ENCODE peak calls at places on chromosomes 16 and 17, in ten cellular contexts. One of them, this sample, is unnamed.

GRCh38 chr16:22727285-22728166 is 86.4 kb upstream of the HS3ST2 start:
- DNase-seq in CD8-positive, alpha-beta memory T cell: no peak
- DNase-seq in uterus: no peak
- DNase-seq in MG63: no peak
- DNase-seq in upper lobe of left lung: no peak
- DNase-seq in endodermal cell: no peak
- DNase-seq in heart left ventricle: no peak
- DNase-seq in astrocyte: no peak
- DNase-seq in GM23338: no peak
- DNase-seq in tibial artery: no peak
- DNase-seq in this sample: no peak

GRCh38 chr16:49189286-49189685 is 92.4 kb downstream of the CBLN1 start:
- DNase-seq in CD8-positive, alpha-beta memory T cell: no peak
- DNase-seq in uterus: no peak
- DNase-seq in MG63: peak; percentile 34
- DNase-seq in upper lobe of left lung: no peak
- DNase-seq in endodermal cell: no peak
- DNase-seq in heart left ventricle: no peak
- DNase-seq in astrocyte: no peak
- DNase-seq in GM23338: no peak
- DNase-seq in tibial artery: no peak
- DNase-seq in this sample: no peak

GRCh38 chr16:24151482-24151939 is 104.6 kb upstream of the CACNG3 start:
- DNase-seq in CD8-positive, alpha-beta memory T cell: no peak
- DNase-seq in uterus: no peak
- DNase-seq in MG63: no peak
- DNase-seq in upper lobe of left lung: no peak
- DNase-seq in endodermal cell: no peak
- DNase-seq in heart left ventricle: no peak
- DNase-seq in astrocyte: peak; percentile 78
- DNase-seq in GM23338: peak; percentile 55
- DNase-seq in tibial artery: no peak
- DNase-seq in this sample: no peak

GRCh38 chr16:77679901-77680300 is 42.4 kb upstream of the NUDT7 start:
- DNase-seq in CD8-positive, alpha-beta memory T cell: no peak
- DNase-seq in uterus: no peak
- DNase-seq in MG63: no peak
- DNase-seq in upper lobe of left lung: no peak
- DNase-seq in endodermal cell: no peak
- DNase-seq in heart left ventricle: no peak
- DNase-seq in astrocyte: no peak
- DNase-seq in GM23338: no peak
- DNase-seq in tibial artery: no peak
- DNase-seq in this sample: no peak

GRCh38 chr16:66549284-66550131 is at the start of gene TK2:
- DNase-seq in CD8-positive, alpha-beta memory T cell: peak; percentile 39
- DNase-seq in uterus: peak; percentile 61
- DNase-seq in MG63: peak; percentile 56
- DNase-seq in upper lobe of left lung: peak; percentile 93
- DNase-seq in endodermal cell: peak; percentile 88
- DNase-seq in heart left ventricle: peak; percentile 79
- DNase-seq in astrocyte: peak; percentile 54
- DNase-seq in GM23338: peak; percentile 84
- DNase-seq in tibial artery: peak; percentile 82
- DNase-seq in this sample: no peak

GRCh38 chr16:6016530-6017184 is 919.1 kb upstream of the EEF2KMT start:
- DNase-seq in CD8-positive, alpha-beta memory T cell: no peak
- DNase-seq in uterus: no peak
- DNase-seq in MG63: no peak
- DNase-seq in upper lobe of left lung: no peak
- DNase-seq in endodermal cell: peak; percentile 69
- DNase-seq in heart left ventricle: no peak
- DNase-seq in astrocyte: peak; percentile 23
- DNase-seq in GM23338: peak; percentile 82
- DNase-seq in tibial artery: no peak
- DNase-seq in this sample: no peak

GRCh38 chr16:27706803-27707685 is 157.1 kb downstream of the KATNIP start:
- DNase-seq in CD8-positive, alpha-beta memory T cell: no peak
- DNase-seq in uterus: no peak
- DNase-seq in MG63: no peak
- DNase-seq in upper lobe of left lung: no peak
- DNase-seq in endodermal cell: no peak
- DNase-seq in heart left ventricle: no peak
- DNase-seq in astrocyte: no peak
- DNase-seq in GM23338: no peak
- DNase-seq in tibial artery: no peak
- DNase-seq in this sample: no peak

GRCh38 chr16:86555763-86556130 is 712 bp upstream of the MTHFSD start:
- DNase-seq in CD8-positive, alpha-beta memory T cell: no peak
- DNase-seq in uterus: no peak
- DNase-seq in MG63: no peak
- DNase-seq in upper lobe of left lung: no peak
- DNase-seq in endodermal cell: peak; percentile 44
- DNase-seq in heart left ventricle: no peak
- DNase-seq in astrocyte: no peak
- DNase-seq in GM23338: peak; percentile 1
- DNase-seq in tibial artery: no peak
- DNase-seq in this sample: no peak

GRCh38 chr17:57574040-57574513 is 171.0 kb downstream of the CCDC182 start:
- DNase-seq in CD8-positive, alpha-beta memory T cell: no peak
- DNase-seq in uterus: peak; percentile 52
- DNase-seq in MG63: peak; percentile 64
- DNase-seq in upper lobe of left lung: no peak
- DNase-seq in endodermal cell: no peak
- DNase-seq in heart left ventricle: peak; percentile 72
- DNase-seq in astrocyte: peak; percentile 51
- DNase-seq in GM23338: no peak
- DNase-seq in tibial artery: peak; percentile 81
- DNase-seq in this sample: no peak

GRCh38 chr17:32342603-32343325 is 791 bp upstream of the C17orf75 start:
- DNase-seq in CD8-positive, alpha-beta memory T cell: no peak
- DNase-seq in uterus: no peak
- DNase-seq in MG63: no peak
- DNase-seq in upper lobe of left lung: no peak
- DNase-seq in endodermal cell: no peak
- DNase-seq in heart left ventricle: no peak
- DNase-seq in astrocyte: no peak
- DNase-seq in GM23338: no peak
- DNase-seq in tibial artery: no peak
- DNase-seq in this sample: no peak

GRCh38 chr17:44919885-44920564 is 4.7 kb upstream of the GFAP start:
- DNase-seq in CD8-positive, alpha-beta memory T cell: peak; percentile 17
- DNase-seq in uterus: peak; percentile 78
- DNase-seq in MG63: peak; percentile 79
- DNase-seq in upper lobe of left lung: no peak
- DNase-seq in endodermal cell: peak; percentile 97
- DNase-seq in heart left ventricle: peak; percentile 85
- DNase-seq in astrocyte: peak; percentile 56
- DNase-seq in GM23338: peak; percentile 91
- DNase-seq in tibial artery: peak; percentile 87
- DNase-seq in this sample: no peak

GRCh38 chr16:14263769-14264168 is 192.7 kb downstream of the MRTFB start:
- DNase-seq in CD8-positive, alpha-beta memory T cell: no peak
- DNase-seq in uterus: no peak
- DNase-seq in MG63: no peak
- DNase-seq in upper lobe of left lung: no peak
- DNase-seq in endodermal cell: no peak
- DNase-seq in heart left ventricle: no peak
- DNase-seq in astrocyte: no peak
- DNase-seq in GM23338: no peak
- DNase-seq in tibial artery: no peak
- DNase-seq in this sample: no peak
- H3K36me3 ChIP-seq in CD8-positive, alpha-beta memory T cell: peaks cover 11% of the 10 kb centered on the region
- H3K36me3 ChIP-seq in uterus: no peaks in the 10 kb centered on the region
- H3K36me3 ChIP-seq in MG63: peaks cover 10% of the 10 kb centered on the region
- H3K36me3 ChIP-seq in upper lobe of left lung: peaks cover 21% of the 10 kb centered on the region
- H3K36me3 ChIP-seq in endodermal cell: peaks cover 75% of the 10 kb centered on the region
- H3K36me3 ChIP-seq in heart left ventricle: peaks cover 89% of the 10 kb centered on the region
- H3K36me3 ChIP-seq in astrocyte: peaks cover 19% of the 10 kb centered on the region
- H3K36me3 ChIP-seq in GM23338: peaks cover 29% of the 10 kb centered on the region
- H3K36me3 ChIP-seq in tibial artery: peaks cover 84% of the 10 kb centered on the region
- H3K36me3 ChIP-seq in this sample: peaks cover 4% of the 10 kb centered on the region

GRCh38 chr17:1551741-1552140 is 10.9 kb downstream of the PITPNA start:
- DNase-seq in CD8-positive, alpha-beta memory T cell: no peak
- DNase-seq in uterus: no peak
- DNase-seq in MG63: no peak
- DNase-seq in upper lobe of left lung: no peak
- DNase-seq in endodermal cell: no peak
- DNase-seq in heart left ventricle: no peak
- DNase-seq in astrocyte: no peak
- DNase-seq in GM23338: no peak
- DNase-seq in tibial artery: no peak
- DNase-seq in this sample: no peak

GRCh38 chr17:1552911-1553310 is 9.7 kb downstream of the PITPNA start:
- DNase-seq in CD8-positive, alpha-beta memory T cell: no peak
- DNase-seq in uterus: no peak
- DNase-seq in MG63: no peak
- DNase-seq in upper lobe of left lung: no peak
- DNase-seq in endodermal cell: no peak
- DNase-seq in heart left ventricle: no peak
- DNase-seq in astrocyte: no peak
- DNase-seq in GM23338: no peak
- DNase-seq in tibial artery: no peak
- DNase-seq in this sample: no peak

GRCh38 chr17:1545618-1546017 is 17.0 kb downstream of the PITPNA start:
- DNase-seq in CD8-positive, alpha-beta memory T cell: no peak
- DNase-seq in uterus: no peak
- DNase-seq in MG63: no peak
- DNase-seq in upper lobe of left lung: no peak
- DNase-seq in endodermal cell: no peak
- DNase-seq in heart left ventricle: no peak
- DNase-seq in astrocyte: no peak
- DNase-seq in GM23338: no peak
- DNase-seq in tibial artery: no peak
- DNase-seq in this sample: no peak

GRCh38 chr17:1546292-1546922 is 16.2 kb downstream of the PITPNA start:
- DNase-seq in CD8-positive, alpha-beta memory T cell: no peak
- DNase-seq in uterus: no peak
- DNase-seq in MG63: no peak
- DNase-seq in upper lobe of left lung: no peak
- DNase-seq in endodermal cell: no peak
- DNase-seq in heart left ventricle: no peak
- DNase-seq in astrocyte: no peak
- DNase-seq in GM23338: no peak
- DNase-seq in tibial artery: no peak
- DNase-seq in this sample: no peak

DNA sequence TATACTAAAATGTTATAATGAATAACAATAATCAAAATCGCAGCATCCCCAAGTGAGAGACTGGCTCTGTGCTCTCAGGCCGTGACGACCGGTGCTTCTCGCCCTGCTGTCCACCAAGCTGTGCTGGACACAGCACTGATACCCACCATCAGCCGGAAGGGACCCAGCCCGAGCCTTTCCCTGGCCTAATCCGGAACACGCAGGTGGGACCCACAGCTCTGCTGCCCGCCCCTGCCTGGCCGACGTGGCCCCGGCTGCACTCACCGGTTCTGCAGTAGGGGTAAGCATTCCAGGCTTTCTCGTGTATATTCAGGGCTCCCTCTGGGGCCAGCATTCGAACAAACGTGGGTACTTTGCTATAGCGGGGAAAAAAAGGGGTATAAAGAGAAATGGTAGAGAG is 14.6 kb downstream of the PITPNA start:
- DNase-seq in CD8-positive, alpha-beta memory T cell: no peak
- DNase-seq in uterus: no peak
- DNase-seq in MG63: no peak
- DNase-seq in upper lobe of left lung: peak; percentile 65
- DNase-seq in endodermal cell: no peak
- DNase-seq in heart left ventricle: no peak
- DNase-seq in astrocyte: no peak
- DNase-seq in GM23338: no peak
- DNase-seq in tibial artery: no peak
- DNase-seq in this sample: no peak
- H3K36me3 ChIP-seq in CD8-positive, alpha-beta memory T cell: peaks cover 17% of the 10 kb centered on the region
- H3K36me3 ChIP-seq in uterus: no peaks in the 10 kb centered on the region
- H3K36me3 ChIP-seq in MG63: peaks cover 3% of the 10 kb centered on the region
- H3K36me3 ChIP-seq in upper lobe of left lung: peaks cover 11% of the 10 kb centered on the region
- H3K36me3 ChIP-seq in endodermal cell: peaks cover 51% of the 10 kb centered on the region
- H3K36me3 ChIP-seq in heart left ventricle: peaks cover 93% of the 10 kb centered on the region
- H3K36me3 ChIP-seq in astrocyte: peaks cover 19% of the 10 kb centered on the region
- H3K36me3 ChIP-seq in GM23338: peaks cover 12% of the 10 kb centered on the region
- H3K36me3 ChIP-seq in tibial artery: peaks cover 99% of the 10 kb centered on the region
- H3K36me3 ChIP-seq in this sample: peaks cover 26% of the 10 kb centered on the region

GRCh38 chr17:81198826-81199481 is 23.8 kb downstream of the CEP131 start:
- DNase-seq in CD8-positive, alpha-beta memory T cell: no peak
- DNase-seq in uterus: no peak
- DNase-seq in MG63: no peak
- DNase-seq in upper lobe of left lung: peak; percentile 66
- DNase-seq in endodermal cell: no peak
- DNase-seq in heart left ventricle: no peak
- DNase-seq in astrocyte: no peak
- DNase-seq in GM23338: no peak
- DNase-seq in tibial artery: no peak
- DNase-seq in this sample: no peak

GRCh38 chr17:81199482-81199830 is 23.3 kb downstream of the CEP131 start:
- DNase-seq in CD8-positive, alpha-beta memory T cell: no peak
- DNase-seq in uterus: no peak
- DNase-seq in MG63: no peak
- DNase-seq in upper lobe of left lung: peak; percentile 75
- DNase-seq in endodermal cell: no peak
- DNase-seq in heart left ventricle: no peak
- DNase-seq in astrocyte: no peak
- DNase-seq in GM23338: no peak
- DNase-seq in tibial artery: no peak
- DNase-seq in this sample: no peak

GRCh38 chr17:81202318-81202717 is 20.4 kb downstream of the CEP131 start:
- DNase-seq in CD8-positive, alpha-beta memory T cell: no peak
- DNase-seq in uterus: no peak
- DNase-seq in MG63: no peak
- DNase-seq in upper lobe of left lung: peak; percentile 69
- DNase-seq in endodermal cell: no peak
- DNase-seq in heart left ventricle: no peak
- DNase-seq in astrocyte: no peak
- DNase-seq in GM23338: no peak
- DNase-seq in tibial artery: no peak
- DNase-seq in this sample: no peak

GRCh38 chr17:81200695-81201580 is 21.8 kb downstream of the CEP131 start:
- DNase-seq in CD8-positive, alpha-beta memory T cell: no peak
- DNase-seq in uterus: no peak
- DNase-seq in MG63: peak; percentile 45
- DNase-seq in upper lobe of left lung: peak; percentile 63
- DNase-seq in endodermal cell: peak; percentile 81
- DNase-seq in heart left ventricle: no peak
- DNase-seq in astrocyte: peak; percentile 40
- DNase-seq in GM23338: peak; percentile 73
- DNase-seq in tibial artery: no peak
- DNase-seq in this sample: peak; percentile 3

GRCh38 chr17:81200201-81200600 is 22.6 kb downstream of the CEP131 start:
- DNase-seq in CD8-positive, alpha-beta memory T cell: no peak
- DNase-seq in uterus: no peak
- DNase-seq in MG63: no peak
- DNase-seq in upper lobe of left lung: peak; percentile 71
- DNase-seq in endodermal cell: no peak
- DNase-seq in heart left ventricle: no peak
- DNase-seq in astrocyte: no peak
- DNase-seq in GM23338: no peak
- DNase-seq in tibial artery: no peak
- DNase-seq in this sample: no peak
- H3K36me3 ChIP-seq in CD8-positive, alpha-beta memory T cell: no peaks in the 10 kb centered on the region
- H3K36me3 ChIP-seq in uterus: no peaks in the 10 kb centered on the region
- H3K36me3 ChIP-seq in MG63: peaks cover 2% of the 10 kb centered on the region
- H3K36me3 ChIP-seq in upper lobe of left lung: no peaks in the 10 kb centered on the region
- H3K36me3 ChIP-seq in endodermal cell: peaks cover 3% of the 10 kb centered on the region
- H3K36me3 ChIP-seq in heart left ventricle: no peaks in the 10 kb centered on the region
- H3K36me3 ChIP-seq in astrocyte: no peaks in the 10 kb centered on the region
- H3K36me3 ChIP-seq in GM23338: no peaks in the 10 kb centered on the region
- H3K36me3 ChIP-seq in tibial artery: peaks cover 66% of the 10 kb centered on the region
- H3K36me3 ChIP-seq in this sample: peaks cover 4% of the 10 kb centered on the region

GRCh38 chr16:11734025-11734652 is 8.5 kb downstream of the TXNDC11 start:
- DNase-seq in CD8-positive, alpha-beta memory T cell: no peak
- DNase-seq in uterus: no peak
- DNase-seq in MG63: no peak
- DNase-seq in upper lobe of left lung: no peak
- DNase-seq in endodermal cell: no peak
- DNase-seq in heart left ventricle: peak; percentile 44
- DNase-seq in astrocyte: no peak
- DNase-seq in GM23338: no peak
- DNase-seq in tibial artery: no peak
- DNase-seq in this sample: no peak
- H3K36me3 ChIP-seq in CD8-positive, alpha-beta memory T cell: peaks cover 48% of the 10 kb centered on the region
- H3K36me3 ChIP-seq in uterus: no peaks in the 10 kb centered on the region
- H3K36me3 ChIP-seq in MG63: peaks cover 86% of the 10 kb centered on the region
- H3K36me3 ChIP-seq in upper lobe of left lung: peaks cover 15% of the 10 kb centered on the region
- H3K36me3 ChIP-seq in endodermal cell: peaks cover 75% of the 10 kb centered on the region
- H3K36me3 ChIP-seq in heart left ventricle: peaks cover 80% of the 10 kb centered on the region
- H3K36me3 ChIP-seq in astrocyte: peaks cover 35% of the 10 kb centered on the region
- H3K36me3 ChIP-seq in GM23338: peaks cover 15% of the 10 kb centered on the region
- H3K36me3 ChIP-seq in tibial artery: peaks cover 66% of the 10 kb centered on the region
- H3K36me3 ChIP-seq in this sample: peaks cover 10% of the 10 kb centered on the region